ENCODE peak calls at places on chromosomes 3 and 15, in six cellular contexts. K is upper lobe of right lung, R is AG04450, J is heart left ventricle, I is mucosa of descending colon, G is PC-9. A is an unnamed sample.

GRCh38 chr15:64930778-64931240 is 19.1 kb downstream of the ANKDD1A start:
- DNase-seq in K (no peak), R (peak), J (no peak), I (no peak), G (peak), A (no peak)

GRCh38 chr3:195150194-195151118 is 120.5 kb downstream of the XXYLT1 start:
- DNase-seq in K (peak), R (no peak), J (peak), I (peak), G (peak), A (peak)

GRCh38 chr3:172152869-172153268 is 113.5 kb downstream of the FNDC3B start:
- DNase-seq in K (no peak), R (no peak), J (no peak), I (no peak), G (peak), A (no peak)

GRCh38 chr3:43288850-43289249 is 2.5 kb downstream of the SNRK start:
- DNase-seq in K (no peak), R (no peak), J (no peak), I (no peak), G (no peak), A (no peak)

GRCh38 chr3:149628957-149629670 is 28.7 kb downstream of the WWTR1 start:
- DNase-seq in K (no peak), R (no peak), J (no peak), I (no peak), G (no peak), A (no peak)

GRCh38 chr15:58742424-58743160 is 6.9 kb downstream of the ADAM10 start:
- DNase-seq in K (no peak), R (peak), J (no peak), I (no peak), G (no peak), A (no peak)

GRCh38 chr15:86044981-86045380 is 34.7 kb upstream of the AGBL1 start:
- DNase-seq in K (no peak), R (no peak), J (no peak), I (no peak), G (no peak), A (peak)

GRCh38 chr15:42016971-42017370 is 3.9 kb downstream of the PLA2G4E start:
- DNase-seq in K (peak), R (no peak), J (no peak), I (no peak), G (no peak), A (no peak)

GRCh38 chr3:29381595-29381994 is 100.7 kb downstream of the RBMS3 start:
- DNase-seq in K (no peak), R (no peak), J (no peak), I (no peak), G (no peak), A (no peak)

GRCh38 chr3:193389335-193389734 is 10.8 kb upstream of the ATP13A5 start:
- DNase-seq in K (no peak), R (no peak), J (no peak), I (no peak), G (no peak), A (no peak)

DNA sequence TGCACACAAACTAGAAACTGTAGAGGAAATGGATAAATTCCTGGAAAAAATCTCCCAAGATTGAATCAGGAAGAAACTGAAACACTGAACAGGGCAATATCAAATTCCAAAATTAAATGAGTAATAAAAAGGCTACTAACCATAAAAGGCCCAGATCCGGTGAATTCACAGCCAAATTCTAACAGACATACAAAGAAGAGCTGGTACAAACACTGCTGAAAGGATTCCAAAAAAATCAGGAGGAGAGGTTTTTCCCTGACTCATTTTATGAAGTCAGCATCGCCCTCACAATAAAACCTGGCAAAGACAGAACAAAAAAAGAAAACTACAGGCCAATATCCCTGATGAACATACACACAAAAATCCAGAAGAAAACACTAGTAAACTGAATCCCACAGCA is 462.4 kb upstream of the THBS1 start:
- DNase-seq in K (no peak), R (no peak), J (no peak), I (no peak), G (no peak), A (no peak)
- TF ChIP-seq CTCF in K (no peak), R (no peak), J (no peak), I (no peak), G (no peak), A (no peak)

GRCh38 chr15:67335534-67336222 is 81.1 kb downstream of the IQCH start:
- DNase-seq in K (no peak), R (no peak), J (no peak), I (no peak), G (no peak), A (no peak)
- TF ChIP-seq CTCF in K (no peak), R (no peak), J (no peak), I (no peak), G (no peak), A (no peak)

GRCh38 chr15:57507111-57507510 is 84.6 kb upstream of the MYZAP start:
- DNase-seq in K (no peak), R (no peak), J (no peak), I (no peak), G (no peak), A (no peak)

GRCh38 chr15:57504599-57504940 is 87.1 kb upstream of the MYZAP start:
- DNase-seq in K (no peak), R (no peak), J (no peak), I (no peak), G (no peak), A (no peak)

GRCh38 chr15:57505949-57506391 is 85.7 kb upstream of the MYZAP start:
- DNase-seq in K (peak), R (no peak), J (peak), I (peak), G (peak), A (no peak)

GRCh38 chr15:57505056-57505713 is 86.5 kb upstream of the MYZAP start:
- DNase-seq in K (no peak), R (no peak), J (no peak), I (peak), G (peak), A (no peak)

GRCh38 chr15:57506422-57506821 is 85.3 kb upstream of the MYZAP start:
- DNase-seq in K (no peak), R (no peak), J (no peak), I (peak), G (no peak), A (no peak)
- TF ChIP-seq CTCF in K (no peak), R (no peak), J (peak), I (no peak), G (no peak), A (no peak)

DNA sequence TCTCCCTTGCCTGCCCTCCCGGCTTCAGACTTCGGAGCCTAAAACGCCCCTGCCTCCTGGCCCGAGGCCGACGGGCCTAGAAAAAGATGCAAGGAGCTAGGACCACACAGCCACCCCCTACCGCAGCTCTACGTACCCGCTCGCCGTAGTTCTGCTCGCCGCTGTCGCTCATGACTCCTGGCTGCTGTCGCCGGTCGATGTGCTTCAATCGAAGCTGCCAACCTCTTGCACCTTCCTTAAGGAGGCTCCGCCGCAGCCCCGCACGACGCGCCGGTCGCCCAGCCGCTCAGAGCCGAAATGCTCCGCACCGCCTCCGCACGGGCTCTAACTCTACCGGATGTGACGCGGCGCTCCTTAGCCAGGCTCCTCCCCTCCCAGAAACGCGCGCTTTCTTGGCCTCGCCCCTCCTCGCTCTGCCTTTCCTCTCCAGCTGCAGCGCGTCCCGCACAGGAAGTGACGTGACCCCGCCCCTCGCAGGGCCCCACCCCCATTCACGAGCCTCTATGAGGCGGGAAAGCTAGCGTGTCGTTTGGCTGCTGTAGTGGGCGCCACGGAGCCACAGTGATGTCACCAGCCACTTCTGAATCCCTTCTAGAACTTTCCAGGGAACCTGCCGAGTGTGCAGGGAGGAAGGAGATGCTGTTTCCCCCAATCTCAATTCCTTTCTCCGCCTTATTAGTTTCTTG is at the start of gene TRA2B:
- DNase-seq in K (peak), R (peak), J (peak), I (peak), G (peak), A (peak)
- TF ChIP-seq CTCF in K (peak), R (peak), J (peak), I (peak), G (peak), A (peak)

GRCh38 chr3:14839236-14839635 is 20.5 kb downstream of the FGD5 start:
- DNase-seq in K (no peak), R (no peak), J (no peak), I (no peak), G (no peak), A (peak)
- TF ChIP-seq CTCF in K (no peak), R (no peak), J (no peak), I (no peak), G (no peak), A (no peak)

GRCh38 chr15:38873151-38873550 is 308.5 kb upstream of the RASGRP1 start:
- DNase-seq in K (no peak), R (no peak), J (no peak), I (no peak), G (no peak), A (no peak)
- TF ChIP-seq CTCF in K (no peak), R (no peak), J (no peak), I (no peak), G (no peak), A (no peak)

DNA sequence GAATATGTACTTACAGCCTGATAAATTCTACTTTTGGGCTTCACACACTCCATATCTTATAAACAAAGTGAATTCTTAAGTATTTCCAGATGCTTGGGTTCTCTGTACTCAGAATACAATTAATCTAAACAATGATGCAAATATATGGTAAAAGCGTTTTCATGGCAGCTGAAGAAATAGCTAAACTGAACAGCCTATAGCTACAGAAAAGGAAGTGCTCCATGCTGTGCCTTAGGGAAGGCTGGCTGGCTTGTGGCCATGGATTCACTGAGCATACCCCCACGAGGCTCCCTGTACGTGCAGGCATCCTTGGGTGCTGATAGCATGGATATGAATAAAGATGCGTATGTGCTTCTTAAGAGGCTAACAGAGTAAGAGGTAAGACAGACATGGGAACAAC is 264.0 kb downstream of the KLF13 start:
- DNase-seq in K (no peak), R (peak), J (no peak), I (no peak), G (no peak), A (no peak)
- TF ChIP-seq CTCF in K (no peak), R (no peak), J (no peak), I (no peak), G (no peak), A (no peak)

GRCh38 chr15:26295331-26295730 is 432.2 kb upstream of the ATP10A start:
- DNase-seq in K (no peak), R (no peak), J (no peak), I (no peak), G (no peak), A (no peak)

GRCh38 chr15:26298010-26298661 is 435.0 kb upstream of the ATP10A start:
- DNase-seq in K (no peak), R (no peak), J (no peak), I (no peak), G (no peak), A (no peak)

GRCh38 chr15:26298666-26299065 is 435.5 kb upstream of the ATP10A start:
- DNase-seq in K (no peak), R (no peak), J (no peak), I (no peak), G (no peak), A (no peak)

DNA sequence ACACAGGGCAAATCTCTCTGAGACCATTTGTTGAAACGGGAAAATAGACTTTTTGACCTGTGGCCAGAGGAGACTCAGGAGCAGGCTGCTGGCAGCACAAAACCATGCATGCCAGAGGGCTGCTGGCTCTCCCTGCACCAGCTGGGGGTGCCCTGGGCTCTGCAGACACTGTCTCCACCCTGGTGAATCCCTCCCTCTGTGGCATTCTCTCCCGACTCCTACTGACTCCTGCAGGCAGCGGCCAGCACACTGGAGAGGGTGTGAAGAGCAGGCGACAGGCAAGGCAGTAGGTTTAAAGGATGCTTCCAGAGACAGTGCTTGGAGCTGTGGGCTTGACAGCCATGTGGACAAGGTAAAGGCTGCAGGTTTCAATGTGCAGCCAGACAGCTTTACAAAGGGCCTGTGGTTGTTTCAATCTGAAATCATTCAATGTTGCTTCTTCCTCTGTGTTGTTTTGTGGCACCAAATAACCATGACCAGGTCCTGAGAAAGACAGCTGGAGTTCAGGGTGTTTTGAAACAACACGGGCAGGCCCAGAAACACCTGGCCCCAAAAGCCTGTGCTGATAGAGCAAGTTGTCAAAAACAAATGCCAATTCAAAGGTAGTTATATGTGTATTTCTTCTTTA is 431.0 kb upstream of the ATP10A start:
- DNase-seq in K (no peak), R (no peak), J (peak), I (no peak), G (no peak), A (no peak)
- TF ChIP-seq CTCF in K (no peak), R (no peak), J (peak), I (no peak), G (no peak), A (no peak)

GRCh38 chr3:86968224-86968932 is 22.6 kb downstream of the VGLL3 start:
- DNase-seq in K (no peak), R (no peak), J (no peak), I (no peak), G (no peak), A (no peak)
- TF ChIP-seq CTCF in K (no peak), R (no peak), J (no peak), I (no peak), G (no peak), A (no peak)